ENCODE peak calls at places on chromosomes 11 and 22, in seven cellular contexts. K is AG04449, E is fibroblast of mammary gland, W is A549, V is right lobe of liver, H is Caco-2, O is tibial nerve. Q is an unnamed sample.

GRCh38 chr11:100687630-100688395 is 725 bp downstream of the ARHGAP42 start:
- DNase-seq in K (no peak), E (peak; percentile 87), W (peak; percentile 60), V (peak; percentile 46), H (peak; percentile 78), O (peak; percentile 45), Q (peak; percentile 38)

GRCh38 chr11:76654310-76654851 is 16.2 kb downstream of the LRRC32 start:
- DNase-seq in K (no peak), E (peak; percentile 74), W (no peak), V (no peak), H (no peak), O (peak; percentile 38), Q (no peak)

GRCh38 chr22:45190473-45190872 is 26.7 kb downstream of the NUP50 start:
- DNase-seq in K (no peak), E (no peak), W (no peak), V (no peak), H (no peak), O (no peak), Q (peak; percentile 84)

GRCh38 chr11:102237096-102237735 is 80.1 kb upstream of the BIRC3 start:
- DNase-seq in K (peak; percentile 51), E (peak; percentile 71), W (no peak), V (no peak), H (no peak), O (no peak), Q (no peak)

GRCh38 chr11:114315749-114316368 is 19.7 kb downstream of the NNMT start:
- DNase-seq in K (no peak), E (peak; percentile 49), W (peak; percentile 32), V (no peak), H (peak; percentile 84), O (no peak), Q (peak; percentile 97)

GRCh38 chr11:58497951-58498350 is 10.0 kb downstream of the OR5B21 start:
- DNase-seq in K (no peak), E (no peak), W (no peak), V (no peak), H (no peak), O (no peak), Q (no peak)

GRCh38 chr11:12224537-12224893 is 114.1 kb downstream of the MICAL2 start:
- DNase-seq in K (no peak), E (peak; percentile 48), W (no peak), V (peak; percentile 62), H (no peak), O (peak; percentile 63), Q (no peak)

GRCh38 chr11:94895971-94896370 is 77.4 kb downstream of the CWC15 start:
- DNase-seq in K (no peak), E (peak; percentile 89), W (no peak), V (no peak), H (no peak), O (no peak), Q (no peak)

GRCh38 chr22:22995166-22995565 is 75.2 kb upstream of the GNAZ start:
- DNase-seq in K (no peak), E (no peak), W (no peak), V (no peak), H (no peak), O (no peak), Q (no peak)

GRCh38 chr11:57487021-57487778 is 26.9 kb downstream of the RTN4RL2 start:
- DNase-seq in K (no peak), E (no peak), W (no peak), V (no peak), H (no peak), O (no peak), Q (no peak)

GRCh38 chr11:65473275-65473860 is 25.5 kb upstream of the MALAT1 start:
- DNase-seq in K (no peak), E (peak; percentile 60), W (no peak), V (no peak), H (no peak), O (no peak), Q (no peak)

GRCh38 chr22:50672041-50672440 is 582 bp upstream of the SHANK3 start:
- DNase-seq in K (no peak), E (no peak), W (no peak), V (no peak), H (no peak), O (no peak), Q (no peak)

GRCh38 chr11:81000334-81001100 is 1559.7 kb upstream of the TENM4 start:
- DNase-seq in K (no peak), E (no peak), W (no peak), V (no peak), H (no peak), O (no peak), Q (no peak)

GRCh38 chr11:64792482-64792881 is 10.5 kb downstream of the MAP4K2 start:
- DNase-seq in K (no peak), E (no peak), W (no peak), V (no peak), H (no peak), O (no peak), Q (no peak)

GRCh38 chr11:43830928-43831440 is 49.6 kb upstream of the ALKBH3 start:
- DNase-seq in K (peak; percentile 99), E (peak; percentile 100), W (peak; percentile 84), V (no peak), H (peak; percentile 7), O (no peak), Q (no peak)

GRCh38 chr11:109731451-109731850 is 309.5 kb downstream of the C11orf87 start:
- DNase-seq in K (no peak), E (no peak), W (no peak), V (no peak), H (no peak), O (no peak), Q (no peak)

DNA sequence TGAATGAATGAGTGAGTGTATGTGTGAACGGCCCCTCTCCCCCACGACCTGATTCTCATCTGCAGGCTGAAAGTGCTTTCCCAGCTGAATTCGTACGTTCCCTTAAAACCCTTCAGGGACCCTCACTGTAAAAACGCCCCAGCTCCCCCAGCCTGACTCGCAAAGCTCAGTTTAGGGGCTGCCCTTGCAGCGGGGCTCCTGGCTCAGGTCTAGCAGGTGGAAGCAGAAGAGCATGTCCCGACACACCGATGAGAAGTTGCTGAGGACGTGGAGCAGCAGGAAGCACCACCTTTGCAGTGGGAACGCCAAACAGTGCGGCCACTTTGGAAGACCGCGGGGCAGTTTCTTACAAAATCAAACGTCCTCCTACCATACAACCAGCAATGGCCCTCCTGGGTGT is 3.6 kb upstream of the MRPL23 start:
- DNase-seq in K (no peak), E (no peak), W (no peak), V (peak; percentile 9), H (peak; percentile 1), O (no peak), Q (no peak)
- H3K4me3 ChIP-seq in K (no peak overlapping the region), E (no peak overlapping the region), W (no peak overlapping the region), V (no peak overlapping the region), H (no peak overlapping the region), O (no peak overlapping the region), Q (no peak overlapping the region)

DNA sequence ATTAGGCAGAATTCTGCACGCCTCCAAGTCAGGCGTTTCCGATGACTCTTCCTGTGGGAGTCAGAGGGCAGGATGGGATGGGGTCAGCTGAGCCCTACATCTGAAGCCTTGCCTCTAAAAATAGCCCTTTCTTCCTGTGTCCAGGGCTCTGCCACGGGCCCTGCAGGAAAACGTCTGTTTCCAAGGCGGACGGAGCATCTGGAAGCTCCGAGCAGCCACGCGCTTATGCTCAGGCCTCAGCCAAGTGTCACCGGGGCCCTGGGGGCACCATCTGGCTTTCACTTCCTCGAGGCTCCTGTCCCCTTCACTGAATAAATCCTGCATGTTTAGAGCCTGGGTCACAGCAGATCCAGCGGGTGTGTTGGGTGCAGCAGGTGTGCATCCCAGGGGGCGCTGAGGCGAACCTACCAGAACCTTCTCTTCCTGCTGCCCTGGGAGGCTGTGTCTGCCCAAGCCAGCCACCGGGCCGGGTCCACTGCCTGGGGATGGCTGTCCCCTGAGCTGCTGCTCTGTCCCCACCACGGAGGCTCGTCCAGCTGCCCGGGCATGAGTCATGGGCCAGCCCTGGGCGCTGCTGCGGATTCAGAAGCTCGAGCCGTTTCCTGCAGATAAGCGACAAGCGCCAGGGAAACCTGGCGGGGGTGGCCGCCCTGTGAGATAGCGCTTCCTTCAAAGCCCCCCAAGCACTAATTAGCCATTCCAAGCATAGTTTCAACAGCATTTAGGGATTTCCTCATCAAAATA is 32.0 kb upstream of the LINC01488 start:
- DNase-seq in K (no peak), E (no peak), W (no peak), V (peak; percentile 71), H (no peak), O (no peak), Q (no peak)
- TF ChIP-seq CTCF in K (no peak), E (no peak), W (no peak), V (no peak), H (no peak), O (no peak), Q (no peak)

GRCh38 chr11:78149646-78150045 is 10.2 kb upstream of the ALG8 start:
- DNase-seq in K (peak; percentile 57), E (peak; percentile 80), W (peak; percentile 18), V (no peak), H (peak; percentile 31), O (peak; percentile 43), Q (no peak)

GRCh38 chr11:78150754-78151153 is 11.3 kb upstream of the ALG8 start:
- DNase-seq in K (no peak), E (no peak), W (no peak), V (no peak), H (no peak), O (no peak), Q (no peak)

GRCh38 chr11:78147807-78148206 is 8.4 kb upstream of the ALG8 start:
- DNase-seq in K (no peak), E (no peak), W (no peak), V (no peak), H (no peak), O (no peak), Q (no peak)

GRCh38 chr11:78150346-78150745 is 10.9 kb upstream of the ALG8 start:
- DNase-seq in K (no peak), E (no peak), W (no peak), V (no peak), H (no peak), O (no peak), Q (no peak)

DNA sequence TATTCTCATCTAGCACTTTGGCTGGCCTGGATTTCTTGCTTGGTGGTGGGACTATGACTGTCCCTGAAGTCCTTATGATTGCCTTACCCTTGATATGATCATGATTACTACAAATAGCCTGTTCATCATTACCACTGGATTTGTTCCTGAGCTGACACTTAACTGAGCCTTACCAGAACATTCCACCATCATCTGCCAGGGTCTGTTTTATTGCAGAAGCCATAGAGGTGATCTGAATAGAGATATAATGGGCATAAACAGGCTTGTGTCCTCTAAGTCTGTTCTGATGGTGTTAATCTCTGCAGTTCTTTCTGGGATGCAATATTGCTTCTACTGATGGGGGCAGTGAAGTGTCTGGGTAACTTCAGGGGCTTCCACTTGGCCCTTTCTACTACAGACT is 12.4 kb upstream of the ALG8 start:
- DNase-seq in K (no peak), E (no peak), W (no peak), V (no peak), H (no peak), O (no peak), Q (no peak)
- H3K4me3 ChIP-seq in K (no peak overlapping the region), E (no peak overlapping the region), W (no peak overlapping the region), V (no peak overlapping the region), H (no peak overlapping the region), O (no peak overlapping the region), Q (no peak overlapping the region)

DNA sequence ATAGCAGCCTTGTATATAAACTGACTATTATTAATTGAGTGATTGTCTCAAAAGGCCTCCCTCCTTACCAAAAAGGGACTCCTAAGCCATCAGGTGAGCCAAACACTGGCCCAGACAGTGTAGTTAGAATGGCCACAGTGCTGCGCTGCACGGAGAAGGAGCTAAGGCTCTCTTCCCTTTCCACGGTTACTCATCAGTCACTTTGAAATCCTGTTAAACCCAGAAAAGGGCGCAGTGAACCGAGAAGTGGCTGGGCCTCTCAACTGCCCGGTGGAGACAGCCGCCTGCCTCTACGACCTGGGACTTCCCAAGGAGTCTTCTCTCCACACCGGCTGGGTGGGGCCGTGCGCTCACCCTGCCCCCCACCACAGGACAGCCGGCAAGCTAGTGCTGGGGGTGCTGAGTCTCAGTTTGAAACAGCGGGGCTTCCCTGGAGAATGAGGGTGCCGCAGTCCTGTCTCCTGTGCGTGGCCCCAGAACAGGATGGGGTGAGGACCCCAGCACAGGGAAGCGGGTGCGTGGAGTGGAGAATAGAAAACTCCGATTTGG is 1.3 kb downstream of the MYH9 start:
- DNase-seq in K (no peak), E (no peak), W (no peak), V (peak; percentile 55), H (no peak), O (no peak), Q (no peak)
- TF ChIP-seq CTCF in K (no peak), E (no peak), W (no peak), V (no peak), H (no peak), O (no peak), Q (no peak)